ENCODE peak calls at places on chromosomes 16 and 17, in four cellular contexts. H is K562, M is HepG2, P is SK-N-SH. S is an unnamed sample.

GRCh38 chr17:58315281-58315711 is 13.3 kb downstream of the TSPOAP1 start:
- DNase-seq in H (no peak), M (no peak), P (peak), S (no peak)

GRCh38 chr17:29835438-29836351 is 94.3 kb downstream of the SSH2 start:
- DNase-seq in H (no peak), P (no peak), M (no peak), S (no peak)

GRCh38 chr16:89093602-89094251 is at the start of gene ACSF3:
- DNase-seq in M (no peak), P (peak), H (peak), S (no peak)

GRCh38 chr17:77803726-77804125 is 154.8 kb upstream of the TNRC6C start:
- DNase-seq in H (no peak), M (no peak), P (no peak), S (no peak)

GRCh38 chr17:9971991-9972390 is 66.9 kb upstream of the RCVRN start:
- DNase-seq in P (peak), H (no peak), M (no peak), S (no peak)

GRCh38 chr17:35073183-35073790 is 9.8 kb upstream of the RFFL start:
- DNase-seq in P (no peak), H (no peak), M (no peak), S (no peak)

GRCh38 chr16:65176603-65177002 is 54.7 kb upstream of the CDH11 start:
- DNase-seq in P (no peak), M (no peak), H (no peak), S (no peak)

GRCh38 chr16:89216315-89217137 is 977 bp upstream of the ZNF778 start:
- DNase-seq in P (peak), M (peak), H (peak), S (peak)

GRCh38 chr17:75516255-75516618 is at the start of gene TSEN54:
- DNase-seq in P (peak), H (peak), M (peak), S (peak)

GRCh38 chr17:43871947-43872690 is 25.1 kb downstream of the CD300LG start:
- DNase-seq in H (no peak), P (no peak), M (no peak), S (no peak)

GRCh38 chr16:4639899-4640509 is 15.4 kb downstream of the MGRN1 start:
- DNase-seq in H (no peak), M (no peak), P (no peak), S (no peak)

GRCh38 chr17:73194514-73195222 is 1.8 kb downstream of the COG1 start:
- DNase-seq in H (no peak), M (no peak), P (no peak), S (no peak)

GRCh38 chr16:30349695-30350094 is 5.4 kb downstream of the CD2BP2 start:
- DNase-seq in M (no peak), H (no peak), P (no peak), S (peak)

GRCh38 chr16:1288813-1289479 is 20.5 kb upstream of the UBE2I start:
- DNase-seq in M (peak), H (no peak), P (no peak), S (no peak)

GRCh38 chr16:63457869-63458268 is 1421.6 kb upstream of the CDH8 start:
- DNase-seq in M (peak), P (no peak), H (no peak), S (no peak)

GRCh38 chr17:15946611-15947120 is 1.7 kb downstream of the ADORA2B start:
- DNase-seq in P (no peak), H (no peak), M (no peak), S (no peak)

GRCh38 chr17:60106377-60107059 is 27.8 kb upstream of the HEATR6 start:
- DNase-seq in M (no peak), H (peak), P (no peak), S (no peak)

GRCh38 chr16:47644166-47644565 is 183.0 kb downstream of the PHKB start:
- DNase-seq in P (no peak), H (no peak), M (no peak), S (no peak)

GRCh38 chr17:59378621-59379194 is 47.3 kb downstream of the YPEL2 start:
- DNase-seq in H (no peak), P (no peak), M (no peak), S (no peak)

GRCh38 chr17:71780596-71780995 is 340.2 kb upstream of the SOX9 start:
- DNase-seq in H (no peak), P (no peak), M (no peak), S (no peak)

GRCh38 chr16:86988920-86989715 is 328.1 kb downstream of the C16orf95 start:
- DNase-seq in H (no peak), P (no peak), M (no peak), S (no peak)

GRCh38 chr17:75011788-75012319 is 616 bp upstream of the MRPL58 start:
- DNase-seq in P (peak), H (no peak), M (peak), S (no peak)

GRCh38 chr17:61460796-61461585 is 8.8 kb downstream of the TBX4 start:
- DNase-seq in H (no peak), P (no peak), M (peak), S (no peak)

GRCh38 chr17:31825961-31826691 is 32.9 kb downstream of the COPRS start:
- DNase-seq in M (no peak), H (no peak), P (peak), S (no peak)

GRCh38 chr16:8798174-8798527 is 512 bp downstream of the PMM2 start:
- DNase-seq in M (peak), P (peak), H (peak), S (no peak)

GRCh38 chr16:19697756-19698318 is 20.2 kb downstream of the KNOP1 start:
- DNase-seq in P (no peak), H (no peak), M (no peak), S (no peak)

GRCh38 chr16:75114946-75115825 is 1.4 kb downstream of the LDHD start:
- DNase-seq in M (no peak), H (no peak), P (peak), S (no peak)

GRCh38 chr17:57940217-57940616 is 15.0 kb downstream of the CUEDC1 start:
- DNase-seq in H (no peak), M (no peak), P (no peak), S (no peak)

GRCh38 chr17:55727920-55728319 is 5.3 kb upstream of the TMEM100 start:
- DNase-seq in P (no peak), H (no peak), M (no peak), S (no peak)

GRCh38 chr16:28051486-28051885 is 12.0 kb downstream of the GSG1L start:
- DNase-seq in P (no peak), M (no peak), H (no peak), S (no peak)

GRCh38 chr16:28534542-28535373 is 4.0 kb downstream of the NUPR1 start:
- DNase-seq in M (no peak), P (no peak), H (no peak), S (no peak)

GRCh38 chr17:31156326-31156725 is 61.5 kb downstream of the NF1 start:
- DNase-seq in P (no peak), M (no peak), H (no peak), S (no peak)

GRCh38 chr17:7307686-7308624 is 527 bp downstream of the EIF5A start:
- DNase-seq in M (no peak), P (peak), H (peak), S (no peak)

GRCh38 chr16:73047221-73047535 is 750 bp downstream of the ZFHX3 start:
- DNase-seq in P (no peak), H (no peak), M (no peak), S (no peak)

GRCh38 chr16:53417011-53417410 is 17.3 kb upstream of the RBL2 start:
- DNase-seq in H (no peak), M (no peak), P (no peak), S (no peak)

GRCh38 chr16:69924777-69925191 is 26.4 kb upstream of the CLEC18A start:
- DNase-seq in P (no peak), M (peak), H (no peak), S (no peak)

GRCh38 chr17:53316073-53316472 is 506.7 kb upstream of the KIF2B start:
- DNase-seq in M (no peak), P (no peak), H (no peak), S (no peak)

GRCh38 chr16:15035163-15035729 is 20.6 kb downstream of the NTAN1 start:
- DNase-seq in P (no peak), H (no peak), M (no peak), S (no peak)

GRCh38 chr16:85220125-85220839 is 108.0 kb upstream of the CIBAR2 start:
- DNase-seq in H (no peak), P (peak), M (peak), S (no peak)

DNA sequence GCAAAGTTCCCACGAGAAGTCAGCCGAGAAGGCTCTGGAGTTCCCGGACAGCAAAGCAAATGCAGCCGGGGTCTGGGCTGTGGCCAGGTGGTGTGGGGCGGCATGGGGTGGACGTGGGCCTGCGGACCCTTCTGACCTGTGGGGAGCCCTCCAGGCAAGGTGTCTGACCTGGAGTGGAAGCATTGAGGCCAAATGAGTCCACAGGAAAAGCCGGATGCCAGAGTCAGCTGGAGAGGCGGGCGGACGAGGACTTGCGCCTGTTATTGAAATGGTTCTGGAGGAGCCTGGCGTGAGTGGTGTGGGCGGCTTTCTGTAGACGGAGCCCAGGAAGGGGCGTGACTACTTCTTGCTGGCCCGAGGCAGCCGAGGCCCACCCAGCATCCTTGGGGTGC is 50.5 kb upstream of the ZNF750 start:
- DNase-seq in P (no peak), M (no peak), H (no peak), S (no peak)
- TF ChIP-seq JUND in P (no peak), M (no peak), H (no peak), S (no peak)

DNA sequence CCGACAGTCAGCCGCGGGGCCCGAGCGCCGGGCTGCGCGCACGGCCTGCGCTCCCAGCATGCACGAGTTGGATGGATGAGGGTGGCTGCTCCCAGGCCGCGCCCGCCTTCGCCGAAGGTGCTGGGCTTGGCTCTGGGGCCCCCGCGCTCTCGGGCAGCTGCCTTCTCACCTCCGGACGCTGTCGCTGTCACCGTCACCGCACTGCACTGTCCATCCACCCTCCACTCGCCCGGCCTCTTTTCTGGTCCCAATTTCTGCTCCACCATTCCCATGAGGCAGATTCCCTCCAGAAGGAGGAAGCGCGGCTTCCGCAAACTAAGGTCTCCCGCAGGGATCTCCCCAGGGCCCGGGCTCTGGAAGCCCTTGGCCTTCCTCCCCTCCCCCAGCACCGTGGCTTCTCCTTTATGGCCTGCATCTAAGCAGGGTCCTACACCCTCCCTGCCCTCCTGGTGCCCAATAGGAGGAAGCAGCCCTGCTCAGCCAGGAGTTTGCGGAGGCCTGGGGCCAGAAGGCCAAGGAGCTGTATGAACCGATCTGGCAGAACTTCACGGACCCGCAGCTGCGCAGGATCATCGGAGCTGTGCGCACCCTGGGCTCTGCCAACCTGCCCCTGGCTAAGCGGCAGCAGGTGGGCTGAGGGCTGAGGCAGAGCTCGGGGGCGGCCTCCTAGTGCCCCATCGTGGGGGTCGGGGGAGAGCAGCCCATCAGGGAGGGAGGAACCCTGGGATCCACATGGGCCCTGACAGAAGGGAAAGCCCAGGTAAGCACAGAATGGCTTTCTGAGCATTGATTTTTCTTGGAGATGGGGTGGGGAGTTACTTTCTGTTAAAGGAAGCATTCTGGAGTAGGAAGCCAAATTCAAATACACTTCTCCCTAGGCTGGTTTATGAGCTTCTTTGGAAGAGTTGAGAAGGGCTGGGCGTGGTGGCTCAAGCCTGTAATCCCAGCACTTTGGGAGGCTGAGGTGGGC is 895 bp downstream of the ACE start:
- DNase-seq in P (peak), M (no peak), H (no peak), S (no peak)
- H3K4me3 ChIP-seq in P (peak), M (no peak), H (peak), S (peak)

GRCh38 chr16:81740163-81740562 is 38.9 kb upstream of the PLCG2 start:
- DNase-seq in M (peak), H (no peak), P (no peak), S (peak)
- TF ChIP-seq NFIC in M (no peak), H (no peak), P (no peak), S (no peak)

DNA sequence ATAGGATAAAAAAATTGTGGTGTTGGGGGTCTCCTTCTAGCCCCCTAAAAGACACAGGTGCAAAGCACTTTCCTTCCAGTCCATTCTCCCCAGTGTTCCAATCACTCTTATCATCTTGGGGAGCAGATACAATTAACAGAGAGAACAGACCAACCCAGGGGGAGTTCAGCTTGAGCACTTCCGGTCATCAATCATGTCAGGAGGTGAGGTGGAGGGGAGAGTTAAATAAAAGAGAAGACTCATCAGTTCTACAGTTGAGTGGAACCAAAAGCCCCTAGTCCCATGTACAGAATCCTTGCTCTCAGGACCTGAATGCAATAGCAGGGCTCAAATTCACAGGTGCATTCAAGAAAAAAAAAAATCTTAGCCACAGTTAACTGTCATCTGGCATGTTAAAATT is 122.3 kb downstream of the DYNLRB2 start:
- DNase-seq in P (no peak), H (no peak), M (no peak), S (no peak)
- TF ChIP-seq JUND in P (no peak), H (no peak), M (no peak), S (no peak)

GRCh38 chr17:46179375-46179999 is 13.7 kb downstream of the KANSL1 start:
- DNase-seq in M (no peak), P (no peak), H (no peak), S (peak)
- H3K4me3 ChIP-seq in M (no peak), P (no peak), H (no peak), S (peak)

DNA sequence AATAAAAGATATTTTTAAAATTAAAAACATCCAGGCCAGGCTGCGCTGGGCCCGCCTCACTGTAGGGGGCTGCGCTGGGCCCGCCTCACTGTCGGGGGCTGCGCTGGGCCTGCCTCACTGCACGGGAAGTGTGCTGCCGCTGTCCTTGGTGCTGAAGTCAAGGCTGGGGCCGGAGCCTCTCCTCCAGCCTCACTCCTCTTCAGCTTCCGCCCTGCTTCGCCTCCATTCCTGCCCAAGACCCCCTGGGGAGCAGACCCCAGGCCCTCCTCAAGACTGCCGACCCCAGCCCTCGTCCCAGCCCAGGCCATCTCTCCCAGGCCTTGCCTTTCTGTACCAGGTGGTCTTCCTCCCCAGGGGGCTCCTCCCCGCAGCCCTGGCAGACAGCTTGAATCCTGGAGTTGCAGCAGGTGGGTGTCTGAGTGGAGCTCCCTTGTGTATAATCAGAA is 26.2 kb downstream of the ENDOV start:
- DNase-seq in M (peak), P (peak), H (peak), S (no peak)
- TF ChIP-seq NFIC in M (no peak), P (no peak), H (no peak), S (no peak)

GRCh38 chr17:49217651-49218413 is 7.3 kb downstream of the ABI3 start:
- DNase-seq in H (no peak), P (peak), M (no peak), S (peak)

GRCh38 chr17:49213803-49214202 is 3.3 kb downstream of the ABI3 start:
- DNase-seq in M (no peak), P (no peak), H (no peak), S (no peak)

GRCh38 chr17:49216953-49217650 is 6.6 kb downstream of the ABI3 start:
- DNase-seq in P (peak), H (no peak), M (no peak), S (no peak)

GRCh38 chr17:49214665-49215360 is 4.3 kb downstream of the ABI3 start:
- DNase-seq in H (no peak), P (peak), M (no peak), S (no peak)

GRCh38 chr17:49216482-49216881 is 6.0 kb downstream of the ABI3 start:
- DNase-seq in H (no peak), M (no peak), P (no peak), S (no peak)
- TF ChIP-seq JUND in H (no peak), M (no peak), P (no peak), S (no peak)

DNA sequence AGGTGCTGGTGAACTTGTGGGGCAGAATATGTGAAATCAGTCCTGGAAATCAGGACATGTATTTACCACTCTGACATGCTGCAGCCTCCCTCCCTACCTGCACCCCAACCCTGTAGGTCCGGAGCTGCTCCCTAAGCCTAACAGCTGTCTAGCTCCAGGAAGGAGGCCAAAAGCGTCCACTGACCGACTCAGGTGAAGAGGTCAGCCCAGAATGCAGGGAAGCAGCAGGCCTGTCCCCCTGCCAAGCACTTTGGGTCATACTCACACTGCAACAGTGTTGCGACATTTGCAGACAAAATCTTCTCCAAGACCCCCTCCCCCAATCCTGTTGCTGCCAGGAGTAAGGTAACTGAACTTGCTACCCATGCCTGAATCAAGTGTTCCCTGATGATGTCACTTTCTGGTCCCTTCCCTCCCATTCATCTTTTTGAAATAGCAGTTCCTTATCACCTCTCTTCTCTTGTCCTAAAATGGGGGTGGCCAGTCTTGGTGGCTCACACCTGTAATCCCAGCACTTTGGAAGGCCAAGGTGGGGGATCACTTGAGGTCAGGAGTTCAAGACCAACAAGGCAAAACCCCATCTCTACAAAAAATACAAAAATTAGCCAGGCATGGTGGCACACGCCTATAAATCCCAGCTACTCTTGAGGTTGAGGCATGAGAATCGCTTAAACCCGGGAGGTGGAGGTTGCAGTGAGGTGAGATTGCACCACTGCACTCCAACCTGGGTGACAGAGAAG is 1.3 kb upstream of the ACLY start:
- DNase-seq in P (no peak), M (no peak), H (peak), S (no peak)
- H3K4me3 ChIP-seq in P (no peak), M (peak), H (peak), S (peak)

GRCh38 chr16:51535591-51535990 is 384.5 kb upstream of the SALL1 start:
- DNase-seq in H (no peak), M (no peak), P (no peak), S (no peak)

GRCh38 chr16:51542856-51543510 is 391.9 kb upstream of the SALL1 start:
- DNase-seq in H (no peak), M (no peak), P (peak), S (no peak)

GRCh38 chr16:51540259-51540658 is 389.2 kb upstream of the SALL1 start:
- DNase-seq in H (no peak), M (no peak), P (no peak), S (no peak)

GRCh38 chr16:51538707-51539604 is 387.9 kb upstream of the SALL1 start:
- DNase-seq in H (no peak), P (peak), M (peak), S (no peak)
- TF ChIP-seq NFIC in H (no peak), P (peak), M (no peak), S (no peak)

GRCh38 chr17:66994943-66995535 is 30.5 kb downstream of the CACNG4 start:
- DNase-seq in H (no peak), P (peak), M (no peak), S (no peak)
- TF ChIP-seq JUND in H (no peak), P (no peak), M (no peak), S (no peak)